ENCODE peak calls at places on chromosomes 5 and 9, in six cellular contexts. U is lower leg skin, X is choroid plexus epithelial cell, G is breast epithelium, A is H7, E is A549. L is an unnamed sample.

GRCh38 chr9:113580041-113580953 is 116.8 kb downstream of the RGS3 start:
- DNase-seq in E (no peak), A (peak), X (peak), G (peak), U (peak), L (no peak)

GRCh38 chr5:172866802-172867748 is 33.0 kb downstream of the ERGIC1 start:
- DNase-seq in U (no peak), X (no peak), A (peak), E (no peak), G (no peak), L (no peak)

GRCh38 chr9:35508069-35508468 is 18.2 kb downstream of the RUSC2 start:
- DNase-seq in E (no peak), X (peak), G (no peak), A (no peak), U (no peak), L (no peak)

GRCh38 chr5:75367401-75367800 is 30.4 kb downstream of the HMGCR start:
- DNase-seq in U (no peak), G (no peak), X (peak), A (no peak), E (no peak), L (peak)

GRCh38 chr9:114314881-114315722 is 7.8 kb upstream of the ORM1 start:
- DNase-seq in X (no peak), E (no peak), A (peak), U (no peak), G (peak), L (no peak)

GRCh38 chr9:7965091-7965490 is 165.5 kb upstream of the DMAC1 start:
- DNase-seq in X (no peak), A (no peak), G (no peak), U (no peak), E (no peak), L (no peak)

GRCh38 chr5:142698447-142698846 is 12.6 kb upstream of the FGF1 start:
- DNase-seq in G (no peak), X (peak), E (no peak), U (no peak), A (no peak), L (no peak)

GRCh38 chr9:124220551-124221451 is 36.9 kb upstream of the NEK6 start:
- DNase-seq in X (peak), G (no peak), U (no peak), E (peak), A (peak), L (no peak)

GRCh38 chr9:16106211-16106610 is 553.4 kb downstream of the CCDC171 start:
- DNase-seq in U (no peak), A (no peak), X (no peak), E (no peak), G (no peak), L (no peak)

GRCh38 chr9:98118640-98119601 is at the start of gene TRIM14:
- DNase-seq in G (peak), U (no peak), X (peak), A (peak), E (peak), L (peak)

GRCh38 chr5:139105621-139106071 is 92.5 kb downstream of the SIL1 start:
- DNase-seq in X (no peak), E (no peak), A (peak), G (no peak), U (no peak), L (no peak)

GRCh38 chr5:120464627-120465280 is 654 bp downstream of the PRR16 start:
- DNase-seq in G (no peak), X (peak), U (peak), A (peak), E (no peak), L (no peak)

GRCh38 chr9:125561497-125562148 is 145.4 kb downstream of the MAPKAP1 start:
- DNase-seq in X (no peak), U (no peak), E (no peak), A (no peak), G (no peak), L (no peak)

GRCh38 chr5:114369680-114370417 is 8.0 kb downstream of the KCNN2 start:
- DNase-seq in A (no peak), X (no peak), E (no peak), G (no peak), U (no peak), L (no peak)

GRCh38 chr5:41435276-41435675 is 75.1 kb downstream of the PLCXD3 start:
- DNase-seq in G (no peak), X (no peak), E (no peak), U (no peak), A (no peak), L (no peak)

GRCh38 chr5:78647838-78648358 is 674 bp downstream of the LHFPL2 start:
- DNase-seq in U (no peak), E (peak), A (no peak), X (peak), G (peak), L (no peak)

GRCh38 chr5:157459715-157460599 is at the start of gene NIPAL4:
- DNase-seq in A (peak), E (peak), X (peak), G (no peak), U (no peak), L (no peak)

GRCh38 chr5:93304391-93304790 is 276.6 kb downstream of the NR2F1-AS1 start:
- DNase-seq in U (no peak), A (no peak), G (no peak), E (no peak), X (no peak), L (no peak)

GRCh38 chr5:8726383-8727036 is 819.4 kb downstream of the SEMA5A start:
- DNase-seq in X (no peak), A (no peak), U (no peak), G (no peak), E (no peak), L (no peak)

GRCh38 chr5:173490681-173491080 is 125.8 kb downstream of the BOD1 start:
- DNase-seq in X (no peak), G (no peak), U (no peak), E (no peak), A (no peak), L (no peak)

GRCh38 chr5:145478651-145479050 is 356.5 kb downstream of the PRELID2 start:
- DNase-seq in X (peak), A (no peak), E (no peak), G (no peak), U (no peak), L (no peak)

GRCh38 chr5:122415481-122416120 is 103.6 kb downstream of the SNCAIP start:
- DNase-seq in A (peak), U (peak), G (peak), X (peak), E (peak), L (peak)

GRCh38 chr9:35811364-35812024 is 568 bp downstream of the SPAG8 start:
- DNase-seq in E (no peak), G (peak), U (no peak), X (peak), A (no peak), L (no peak)

GRCh38 chr9:127038531-127038930 is 83.9 kb downstream of the ANGPTL2 start:
- DNase-seq in E (no peak), X (no peak), G (no peak), A (no peak), U (no peak), L (no peak)

GRCh38 chr9:76425677-76426453 is 31.6 kb upstream of the RFK start:
- DNase-seq in U (no peak), A (no peak), E (no peak), G (no peak), X (no peak), L (no peak)

GRCh38 chr5:9156282-9156681 is 389.6 kb downstream of the SEMA5A start:
- DNase-seq in U (peak), G (peak), E (no peak), A (peak), X (peak), L (peak)

GRCh38 chr5:5335708-5336211 is 86.7 kb upstream of the ICE1 start:
- DNase-seq in E (peak), G (no peak), X (peak), A (no peak), U (no peak), L (peak)

GRCh38 chr5:76494201-76494600 is 91.1 kb downstream of the IQGAP2 start:
- DNase-seq in X (no peak), E (no peak), A (no peak), U (no peak), G (no peak), L (no peak)

GRCh38 chr5:34570721-34571379 is 85.3 kb upstream of the RAI14 start:
- DNase-seq in G (no peak), U (no peak), A (no peak), X (peak), E (no peak), L (no peak)

GRCh38 chr9:111356567-111357244 is 26.7 kb upstream of the OR2K2 start:
- DNase-seq in E (peak), X (peak), A (peak), G (no peak), U (peak), L (peak)
- H3K4me3 ChIP-seq in E (peak), X (peak), A (no peak), G (peak), U (no peak), L (peak)

DNA sequence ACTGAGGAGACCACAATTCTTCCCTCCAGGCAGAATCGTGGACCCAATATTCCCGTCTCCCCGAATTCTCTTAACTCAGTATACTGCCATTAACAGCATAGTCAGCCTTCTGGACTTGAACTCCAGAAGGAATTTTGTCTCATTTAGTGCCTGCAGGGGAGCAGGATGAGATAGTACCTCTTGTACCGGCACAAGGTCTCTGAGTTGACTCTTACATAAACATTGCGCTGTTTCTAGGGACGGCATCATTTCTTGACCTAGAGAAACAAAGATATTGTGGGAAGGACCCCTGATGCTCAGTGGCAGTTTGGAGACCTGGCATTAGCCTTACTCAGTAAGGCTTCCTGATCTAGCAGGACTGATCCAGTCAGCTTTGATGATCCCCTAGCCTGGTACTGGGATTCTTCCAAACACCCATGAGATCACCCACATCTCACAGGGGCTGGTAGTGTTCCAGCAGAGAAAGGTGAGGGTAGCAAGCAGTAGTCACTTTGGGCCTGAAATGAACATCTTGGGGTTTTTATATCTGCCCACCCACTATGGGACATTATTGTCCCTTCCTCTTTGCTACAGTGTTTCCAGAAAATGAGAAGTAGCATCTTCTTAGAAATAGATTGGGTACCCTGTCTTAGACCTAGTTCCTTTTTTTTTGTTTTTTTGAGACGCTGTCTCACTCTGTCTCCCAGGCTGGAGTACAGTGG is 249.0 kb upstream of the ANKRD55 start:
- DNase-seq in X (peak), E (no peak), A (no peak), G (no peak), U (no peak), L (no peak)
- H3K4me3 ChIP-seq in X (peak), E (peak), A (no peak), G (peak), U (no peak), L (no peak)

GRCh38 chr5:6582507-6583048 is 50.3 kb downstream of the NSUN2 start:
- DNase-seq in E (no peak), U (no peak), X (no peak), A (no peak), G (no peak), L (no peak)
- H3K4me3 ChIP-seq in E (peak), U (no peak), X (peak), A (peak), G (peak), L (no peak)

GRCh38 chr5:179377421-179378115 is 32.3 kb upstream of the ADAMTS2 start:
- DNase-seq in U (no peak), G (no peak), A (peak), X (peak), E (no peak), L (no peak)

GRCh38 chr5:179378116-179378440 is 32.8 kb upstream of the ADAMTS2 start:
- DNase-seq in A (peak), E (no peak), U (no peak), G (no peak), X (no peak), L (no peak)

GRCh38 chr5:179375236-179375685 is 30.0 kb upstream of the ADAMTS2 start:
- DNase-seq in E (no peak), U (no peak), G (no peak), A (no peak), X (no peak), L (no peak)

GRCh38 chr5:179375966-179376365 is 30.7 kb upstream of the ADAMTS2 start:
- DNase-seq in E (no peak), U (no peak), A (no peak), X (no peak), G (no peak), L (no peak)

DNA sequence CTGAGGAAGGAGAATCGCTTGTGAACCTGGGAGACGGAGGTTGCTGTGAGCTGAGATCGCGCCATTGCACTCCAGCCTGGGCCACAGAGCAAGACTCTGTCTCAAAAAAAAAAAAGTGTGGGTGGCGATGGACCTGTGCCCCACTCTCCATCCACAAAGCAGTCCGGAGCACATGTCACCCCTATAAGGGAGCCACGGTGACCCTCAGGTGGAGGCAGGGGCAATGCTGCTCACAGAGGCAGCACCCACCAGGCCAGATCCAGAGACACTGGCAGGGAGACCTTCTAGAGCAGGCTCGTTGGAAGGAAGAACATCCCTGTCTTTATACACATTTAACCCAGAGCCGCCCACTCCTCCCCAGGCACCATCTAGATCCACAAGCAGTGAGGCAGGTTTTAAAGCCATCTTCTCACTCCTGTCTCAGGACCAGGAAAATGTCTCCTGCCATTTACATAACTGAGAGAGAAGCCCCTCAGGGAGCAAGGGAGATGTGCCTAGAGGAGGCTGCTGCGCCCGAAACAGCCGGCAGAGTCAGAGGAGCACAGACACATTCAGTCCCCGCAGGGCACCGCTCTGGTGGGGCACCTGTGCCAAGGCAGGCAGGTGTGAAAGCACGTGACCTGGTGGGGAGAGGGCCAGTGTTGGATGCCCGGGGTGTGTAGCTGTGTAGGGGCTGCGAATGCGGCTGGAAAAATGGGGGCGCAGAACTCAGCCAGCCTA is 31.6 kb upstream of the ADAMTS2 start:
- DNase-seq in A (peak), X (no peak), G (no peak), E (no peak), U (no peak), L (no peak)
- H3K4me3 ChIP-seq in A (no peak), X (no peak), G (no peak), E (no peak), U (no peak), L (no peak)

GRCh38 chr9:137611623-137612609 is 6.4 kb downstream of the ARRDC1 start:
- DNase-seq in A (peak), E (peak), U (peak), X (peak), G (peak), L (no peak)
- H3K4me3 ChIP-seq in A (no peak), E (peak), U (no peak), X (no peak), G (peak), L (no peak)

GRCh38 chr5:27221410-27221809 is 183.0 kb upstream of the CDH9 start:
- DNase-seq in U (no peak), E (no peak), G (no peak), X (no peak), A (no peak), L (no peak)
- H3K4me3 ChIP-seq in U (no peak), E (no peak), G (no peak), X (no peak), A (no peak), L (no peak)

GRCh38 chr5:132271251-132272246 is 14.1 kb downstream of the PDLIM4 start:
- DNase-seq in U (no peak), X (no peak), G (peak), A (peak), E (no peak), L (no peak)
- H3K4me3 ChIP-seq in U (no peak), X (no peak), G (no peak), A (no peak), E (no peak), L (no peak)

GRCh38 chr9:85940275-85940831 is 593 bp upstream of the NAA35 start:
- DNase-seq in E (peak), G (no peak), X (no peak), A (no peak), U (no peak), L (no peak)
- H3K4me3 ChIP-seq in E (peak), G (peak), X (peak), A (peak), U (no peak), L (peak)

DNA sequence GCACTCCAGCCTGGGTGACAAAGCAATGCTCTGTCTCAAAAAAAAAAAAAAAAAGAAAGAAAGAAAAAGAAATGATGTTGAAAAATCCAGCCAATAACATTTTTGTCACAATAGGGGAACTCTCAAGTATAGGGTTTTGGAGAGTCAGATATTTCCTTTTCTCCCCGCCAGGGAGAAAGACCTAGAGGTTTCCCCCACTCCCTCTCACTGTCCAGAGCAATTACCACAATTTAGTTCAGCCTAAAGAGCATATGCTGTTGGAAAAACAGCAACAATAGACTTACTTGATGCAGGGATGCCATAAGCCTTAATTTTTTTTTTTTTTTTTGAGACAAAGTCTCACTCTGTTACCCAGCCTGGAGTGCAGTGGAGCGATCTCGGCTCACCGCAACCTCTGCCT is 3.0 kb upstream of the RIC1 start:
- DNase-seq in U (no peak), A (no peak), E (no peak), X (no peak), G (no peak), L (no peak)
- H3K4me3 ChIP-seq in U (no peak), A (no peak), E (no peak), X (no peak), G (no peak), L (no peak)

L was measured in HFF-Myc.